ENCODE peak calls at places on chromosomes 7 and 10, in eight cellular contexts. O is H1, Y is psoas muscle, C is H9, W is lower lobe of right lung, F is OCI-LY7, R is PC-3, E is colonic mucosa. J is an unnamed sample.

GRCh38 chr10:77737608-77738007 is 100.0 kb upstream of the KCNMA1 start:
- DNase-seq in Y (no peak), W (no peak), R (peak), O (no peak), F (no peak), E (no peak), C (no peak), J (no peak)

GRCh38 chr10:127486355-127486754 is 62.8 kb upstream of the NPS start:
- DNase-seq in O (no peak), W (no peak), E (no peak), C (no peak), R (no peak), Y (no peak), F (no peak), J (no peak)

GRCh38 chr7:25879799-25880198 is 272.2 kb upstream of the NFE2L3 start:
- DNase-seq in Y (no peak), O (no peak), F (no peak), R (no peak), C (no peak), E (no peak), W (no peak), J (no peak)

GRCh38 chr7:34928052-34928451 is 109.2 kb downstream of the DPY19L1 start:
- DNase-seq in W (peak), Y (peak), F (peak), C (peak), R (peak), O (peak), E (peak), J (peak)

GRCh38 chr7:33762903-33763295 is 142.4 kb upstream of the BMPER start:
- DNase-seq in W (no peak), C (no peak), R (no peak), F (no peak), Y (no peak), E (no peak), O (no peak), J (no peak)

GRCh38 chr10:50596897-50597296 is 26.9 kb downstream of the SGMS1 start:
- DNase-seq in W (no peak), Y (no peak), O (no peak), F (no peak), E (no peak), C (no peak), R (no peak), J (no peak)

GRCh38 chr7:98922392-98923107 is 44.2 kb downstream of the TRRAP start:
- DNase-seq in Y (no peak), R (no peak), O (no peak), W (peak), E (no peak), C (no peak), F (no peak), J (no peak)

GRCh38 chr10:28954211-28954610 is 276.9 kb downstream of the BAMBI start:
- DNase-seq in O (no peak), C (no peak), R (no peak), W (no peak), E (no peak), F (no peak), Y (no peak), J (no peak)

GRCh38 chr10:3811331-3811870 is 26.4 kb upstream of the KLF6 start:
- DNase-seq in R (peak), E (no peak), W (no peak), F (peak), Y (no peak), O (no peak), C (no peak), J (no peak)

GRCh38 chr10:116312091-116312490 is 12.2 kb upstream of the CCDC172 start:
- DNase-seq in R (no peak), E (no peak), Y (no peak), F (no peak), C (no peak), W (no peak), O (no peak), J (no peak)

GRCh38 chr7:28102778-28103177 is 77.8 kb downstream of the JAZF1 start:
- DNase-seq in E (no peak), C (no peak), F (no peak), W (no peak), Y (peak), R (peak), O (no peak), J (no peak)

GRCh38 chr10:78925800-78926319 is 142.9 kb upstream of the ZMIZ1 start:
- DNase-seq in W (no peak), C (no peak), R (peak), E (no peak), F (no peak), O (no peak), Y (no peak), J (no peak)

GRCh38 chr10:12785338-12785934 is 216.1 kb downstream of the CCDC3 start:
- DNase-seq in C (no peak), R (peak), W (no peak), O (no peak), E (no peak), Y (no peak), F (no peak), J (no peak)

GRCh38 chr7:88072036-88072714 is 138.1 kb downstream of the ADAM22 start:
- DNase-seq in Y (no peak), C (no peak), R (no peak), E (no peak), F (no peak), W (no peak), O (no peak), J (peak)

GRCh38 chr7:55409474-55410225 is 44.5 kb downstream of the LANCL2 start:
- DNase-seq in R (peak), O (no peak), W (no peak), Y (no peak), E (peak), F (no peak), C (no peak), J (no peak)

GRCh38 chr7:48052748-48053147 is 17.4 kb downstream of the C7orf57 start:
- DNase-seq in F (no peak), W (no peak), R (peak), C (no peak), Y (no peak), E (no peak), O (no peak), J (no peak)

GRCh38 chr7:4745971-4746919 is 29.2 kb upstream of the AP5Z1 start:
- DNase-seq in F (peak), C (no peak), O (no peak), E (peak), W (no peak), Y (no peak), R (peak), J (no peak)

GRCh38 chr10:60238408-60239100 is 151.1 kb downstream of the ANK3 start:
- DNase-seq in C (peak), R (peak), Y (no peak), W (no peak), F (peak), E (no peak), O (peak), J (peak)

GRCh38 chr10:29186221-29186620 is 102.6 kb upstream of the LYZL1 start:
- DNase-seq in F (no peak), Y (no peak), C (no peak), R (peak), O (no peak), W (no peak), E (no peak), J (no peak)

GRCh38 chr7:137006293-137006692 is 137.8 kb downstream of the CHRM2 start:
- DNase-seq in O (no peak), Y (no peak), W (no peak), F (no peak), R (peak), C (no peak), E (no peak), J (no peak)

GRCh38 chr10:84574101-84574500 is 245.7 kb downstream of the CCSER2 start:
- DNase-seq in R (peak), O (no peak), E (no peak), C (no peak), F (no peak), W (no peak), Y (no peak), J (peak)

GRCh38 chr7:87877641-87878040 is 1.3 kb downstream of the DBF4 start:
- DNase-seq in R (peak), O (no peak), F (no peak), C (no peak), E (no peak), Y (no peak), W (no peak), J (no peak)

GRCh38 chr7:99461221-99461620 is 4.7 kb downstream of the ATP5MF start:
- DNase-seq in Y (no peak), E (no peak), C (no peak), O (no peak), R (peak), F (peak), W (no peak), J (peak)

GRCh38 chr7:29287366-29287765 is 92.8 kb downstream of the CHN2 start:
- DNase-seq in Y (no peak), R (peak), C (no peak), F (no peak), O (no peak), W (no peak), E (no peak), J (no peak)

GRCh38 chr10:17643339-17643754 is 604 bp upstream of the STAM start:
- DNase-seq in E (no peak), W (peak), O (no peak), C (peak), Y (peak), F (no peak), R (peak), J (peak)

GRCh38 chr10:124047427-124048157 is 45.8 kb downstream of the CHST15 start:
- DNase-seq in Y (no peak), O (no peak), E (no peak), F (no peak), W (no peak), R (no peak), C (no peak), J (no peak)

GRCh38 chr7:7228967-7229366 is 46.6 kb downstream of the C1GALT1 start:
- DNase-seq in C (no peak), W (no peak), E (no peak), F (no peak), R (no peak), Y (no peak), O (no peak), J (no peak)

GRCh38 chr10:110775406-110775805 is 96.3 kb upstream of the PDCD4 start:
- DNase-seq in W (no peak), C (no peak), Y (no peak), O (no peak), R (no peak), E (no peak), F (no peak), J (no peak)

DNA sequence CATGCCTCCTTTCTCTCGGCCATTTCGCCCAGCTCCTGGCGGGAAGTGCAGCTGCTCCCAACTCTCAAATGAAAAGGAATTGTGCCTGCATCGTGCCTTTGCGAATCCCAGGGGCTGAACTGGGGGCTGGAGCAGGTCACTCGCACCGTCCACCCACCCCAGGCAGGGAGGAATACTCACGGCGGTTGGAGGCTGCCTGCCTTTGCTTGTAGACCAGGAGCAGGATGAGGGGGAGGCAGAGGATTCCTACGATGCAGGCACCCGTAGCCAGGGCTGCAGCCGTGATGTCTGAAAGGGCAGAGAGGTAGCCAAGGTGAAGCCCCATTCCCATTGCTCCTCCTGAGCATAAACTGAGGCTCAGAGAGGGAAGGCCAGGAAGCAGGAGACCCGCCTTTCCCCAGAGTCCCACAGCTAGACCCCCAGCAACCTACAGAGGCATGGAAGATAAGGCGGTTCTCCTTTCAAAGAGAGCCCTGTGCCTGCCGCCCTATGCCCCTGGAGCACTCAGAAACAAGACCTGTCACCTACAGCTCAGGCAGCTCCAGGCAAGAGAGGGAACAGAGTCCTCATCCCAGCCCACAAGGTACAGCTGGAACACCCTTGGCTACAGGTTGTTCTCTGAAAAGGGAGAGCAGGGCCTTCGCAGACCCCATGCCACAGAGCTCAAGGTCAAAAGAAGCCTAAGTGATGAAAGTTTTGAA is 18.0 kb downstream of the VSIR start:
- DNase-seq in F (no peak), W (no peak), Y (no peak), O (no peak), E (no peak), R (no peak), C (no peak), J (no peak)
- H3K27ac ChIP-seq in F (no peak), W (peak), Y (no peak), O (no peak), E (peak), R (no peak), C (no peak), J (no peak)

GRCh38 chr7:105698531-105698930 is 117.2 kb upstream of the EFCAB10 start:
- DNase-seq in W (no peak), C (no peak), R (no peak), Y (no peak), O (no peak), F (no peak), E (no peak), J (no peak)
- H3K27ac ChIP-seq in W (no peak), C (no peak), R (no peak), Y (no peak), O (peak), F (no peak), E (no peak), J (peak)

DNA sequence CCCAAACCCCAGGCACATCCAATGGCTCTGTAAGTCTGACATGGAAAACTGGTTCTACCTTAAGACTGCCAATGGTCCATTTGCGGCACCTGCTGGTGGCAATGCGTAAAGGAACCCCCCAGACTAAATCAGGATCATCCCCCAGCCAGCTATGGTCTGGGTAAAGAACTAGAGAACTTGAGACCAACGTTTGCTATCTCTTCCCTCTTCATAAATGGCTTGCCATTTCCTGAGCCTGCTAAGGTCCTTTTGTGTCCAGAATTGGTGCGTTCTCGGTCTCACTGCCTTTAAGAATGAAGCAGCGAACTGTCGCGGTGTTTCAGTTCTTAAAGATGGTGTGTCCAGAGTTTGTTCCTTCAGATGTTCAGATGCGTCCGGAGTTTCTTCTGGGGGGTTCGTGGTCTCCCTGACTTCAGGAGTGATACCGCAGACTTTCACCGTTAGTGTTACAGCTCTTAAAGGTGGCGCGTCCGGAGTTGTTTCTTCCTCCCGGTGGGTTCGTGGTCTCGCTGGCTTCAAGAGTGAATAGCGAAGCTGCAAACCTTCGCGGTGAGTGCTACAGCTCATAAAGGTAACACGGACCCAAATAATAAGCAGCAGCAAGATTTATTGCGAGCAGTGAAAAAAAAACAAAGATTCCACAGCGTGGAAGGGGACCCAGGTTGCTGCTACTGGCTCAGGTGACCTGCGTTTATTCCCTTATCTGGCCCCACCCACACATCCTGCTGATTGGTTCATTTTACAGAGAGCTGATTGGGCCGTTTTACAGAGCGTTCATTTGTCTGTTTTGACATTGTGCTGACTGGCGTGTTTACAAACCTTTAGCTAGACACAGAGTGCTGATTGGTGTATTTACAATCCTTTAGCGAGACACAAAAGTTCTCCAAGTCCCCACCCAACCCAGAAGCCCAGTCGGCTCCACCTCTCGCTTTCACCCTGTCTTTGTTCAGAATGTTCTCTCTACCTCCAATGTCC is 95.4 kb downstream of the ELMO1 start:
- DNase-seq in Y (peak), C (peak), E (peak), W (no peak), O (peak), F (peak), R (peak), J (peak)
- H3K27ac ChIP-seq in Y (peak), C (no peak), E (no peak), W (peak), O (no peak), F (peak), R (no peak), J (no peak)

DNA sequence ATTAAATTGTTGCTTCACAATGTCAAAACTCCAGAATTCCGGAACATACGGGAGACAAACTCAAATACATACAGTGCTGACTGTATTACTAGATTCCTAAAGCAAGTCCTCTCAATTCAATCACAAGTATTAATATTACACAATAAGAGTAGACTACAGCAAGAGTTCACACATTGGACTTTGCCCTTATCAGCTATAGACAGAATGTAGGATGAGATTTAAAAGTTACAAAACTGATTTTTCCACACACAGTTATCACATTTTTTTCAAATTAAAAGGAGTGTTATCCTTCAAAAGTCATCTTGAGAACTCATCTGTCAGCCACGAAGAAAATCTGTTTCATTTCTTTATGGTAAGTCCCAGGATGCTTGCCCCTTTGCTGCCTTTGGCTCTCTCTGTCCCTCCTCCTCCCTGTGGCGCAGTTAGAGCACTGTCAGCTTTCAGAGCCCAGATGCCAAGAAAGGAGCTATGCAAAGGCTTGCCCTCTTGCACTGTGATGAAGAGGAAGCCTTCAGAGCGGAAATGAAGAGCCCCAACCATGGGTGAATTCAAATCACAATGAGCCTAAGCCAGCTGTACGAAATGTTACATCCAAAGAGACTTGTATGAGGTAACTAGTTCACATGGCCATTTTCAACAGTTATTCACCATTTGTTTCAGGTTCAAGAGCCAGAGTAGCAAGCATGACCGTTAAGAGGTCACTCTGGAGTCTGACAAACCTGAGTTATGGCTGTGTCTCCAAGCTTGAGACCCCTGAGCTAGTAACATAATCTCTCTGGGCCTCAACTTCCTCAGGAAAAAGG is 10.7 kb downstream of the NCOA4 start:
- DNase-seq in E (no peak), O (no peak), W (no peak), Y (no peak), F (peak), C (no peak), R (no peak), J (peak)
- H3K27ac ChIP-seq in E (peak), O (no peak), W (peak), Y (peak), F (peak), C (no peak), R (no peak), J (no peak)

GRCh38 chr10:43386549-43386948 is 15.1 kb downstream of the FXYD4 start:
- DNase-seq in F (no peak), W (no peak), O (no peak), C (no peak), E (no peak), R (no peak), Y (no peak), J (no peak)
- H3K27ac ChIP-seq in F (no peak), W (no peak), O (no peak), C (no peak), E (no peak), R (no peak), Y (no peak), J (peak)

GRCh38 chr7:40520986-40521738 is 386.4 kb downstream of the SUGCT start:
- DNase-seq in E (no peak), W (no peak), O (no peak), C (no peak), R (no peak), F (no peak), Y (no peak), J (no peak)

GRCh38 chr7:40527723-40528122 is 392.9 kb downstream of the SUGCT start:
- DNase-seq in F (no peak), O (no peak), Y (no peak), E (no peak), C (no peak), R (no peak), W (no peak), J (no peak)

GRCh38 chr7:40530292-40530691 is 395.5 kb downstream of the SUGCT start:
- DNase-seq in Y (no peak), F (no peak), E (no peak), C (no peak), W (no peak), O (no peak), R (no peak), J (no peak)

GRCh38 chr7:40526951-40527350 is 392.1 kb downstream of the SUGCT start:
- DNase-seq in O (no peak), W (no peak), R (no peak), F (no peak), E (no peak), Y (no peak), C (no peak), J (no peak)

DNA sequence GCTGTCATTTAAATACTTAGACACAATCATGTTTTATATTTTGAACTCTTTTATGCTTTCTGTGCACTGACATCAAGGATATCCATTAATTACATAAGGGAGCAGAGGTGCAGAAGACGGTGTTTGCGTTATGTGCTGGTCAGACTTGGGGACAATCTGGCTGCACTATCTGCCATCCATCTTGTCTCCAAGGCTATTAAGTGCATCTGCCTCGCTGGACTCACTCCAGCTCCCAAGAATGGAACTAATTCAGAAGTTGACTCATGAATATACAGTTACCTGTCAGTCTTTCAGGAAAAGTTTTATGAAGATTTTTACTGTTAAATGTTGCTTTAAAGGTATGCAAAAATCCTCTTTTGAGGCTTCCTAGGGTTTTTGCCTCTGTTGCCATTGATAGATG is 391.0 kb downstream of the SUGCT start:
- DNase-seq in C (no peak), W (no peak), F (no peak), Y (no peak), O (no peak), R (peak), E (no peak), J (no peak)
- H3K27ac ChIP-seq in C (no peak), W (no peak), F (no peak), Y (no peak), O (no peak), R (no peak), E (no peak), J (no peak)

J was measured in GM23338.